ENCODE peak calls at places on chromosomes 13 and 19, in five cellular contexts. E is transverse colon, G is fibroblast of the aortic adventitia, X is IMR-90, C is PC-3. S is an unnamed sample.

GRCh38 chr19:35357867-35358573 is at the start of gene FFAR3:
- DNase-seq in E (no peak), G (peak), X (peak), C (no peak), S (no peak)

GRCh38 chr13:83453723-83454122 is 428.6 kb downstream of the SLITRK1 start:
- DNase-seq in E (no peak), G (no peak), X (no peak), C (no peak), S (no peak)

GRCh38 chr19:14118165-14119051 is 846 bp upstream of the PRKACA start:
- DNase-seq in E (peak), G (peak), X (peak), C (no peak), S (peak)

GRCh38 chr13:25232937-25233515 is 54.3 kb downstream of the MTMR6 start:
- DNase-seq in E (no peak), G (peak), X (peak), C (peak), S (peak)

GRCh38 chr19:8366961-8367326 is 3.0 kb downstream of the ANGPTL4 start:
- DNase-seq in E (peak), G (peak), X (no peak), C (no peak), S (no peak)

GRCh38 chr13:58081301-58081820 is 449.8 kb downstream of the PCDH17 start:
- DNase-seq in E (no peak), G (no peak), X (no peak), C (no peak), S (no peak)

GRCh38 chr13:110334256-110334655 is 27.2 kb downstream of the COL4A2 start:
- DNase-seq in E (no peak), G (no peak), X (peak), C (no peak), S (peak)

GRCh38 chr19:33177417-33177976 is 16.6 kb upstream of the LRP3 start:
- DNase-seq in E (no peak), G (no peak), X (no peak), C (peak), S (no peak)

GRCh38 chr13:98706446-98707110 is 45.9 kb downstream of the SLC15A1 start:
- DNase-seq in E (no peak), G (peak), X (peak), C (peak), S (peak)

DNA sequence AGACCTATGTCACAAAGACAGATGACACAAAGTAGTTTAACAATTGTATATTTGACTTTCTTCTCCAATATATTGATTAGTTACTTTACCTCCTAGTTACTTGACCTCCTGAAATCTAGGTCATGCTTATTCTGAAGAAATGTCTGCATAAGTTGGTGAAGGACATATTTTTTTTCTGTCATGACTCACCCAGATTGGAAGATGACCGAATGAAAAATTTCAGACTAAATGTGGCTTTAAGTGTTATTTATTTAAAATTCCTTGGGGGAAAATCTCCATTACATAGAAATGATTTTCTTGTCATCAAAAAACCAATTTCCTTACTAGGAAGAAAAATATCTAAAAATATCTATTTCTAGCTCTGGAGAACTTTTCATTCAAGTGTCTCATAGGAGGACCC is 217.1 kb downstream of the POSTN start:
- DNase-seq in E (no peak), G (no peak), X (no peak), C (no peak), S (no peak)
- TF ChIP-seq CTCF in E (no peak), G (no peak), X (no peak), C (no peak), S (no peak)

GRCh38 chr19:47123406-47123805 is 7.2 kb upstream of the SAE1 start:
- DNase-seq in E (no peak), G (no peak), X (no peak), C (no peak), S (no peak)

GRCh38 chr19:47129579-47129978 is 1.1 kb upstream of the SAE1 start:
- DNase-seq in E (no peak), G (no peak), X (no peak), C (no peak), S (no peak)

GRCh38 chr19:47125669-47125938 is 5.0 kb upstream of the SAE1 start:
- DNase-seq in E (no peak), G (no peak), X (no peak), C (no peak), S (no peak)

GRCh38 chr19:47122359-47123335 is 8.0 kb upstream of the SAE1 start:
- DNase-seq in E (no peak), G (peak), X (peak), C (peak), S (peak)

DNA sequence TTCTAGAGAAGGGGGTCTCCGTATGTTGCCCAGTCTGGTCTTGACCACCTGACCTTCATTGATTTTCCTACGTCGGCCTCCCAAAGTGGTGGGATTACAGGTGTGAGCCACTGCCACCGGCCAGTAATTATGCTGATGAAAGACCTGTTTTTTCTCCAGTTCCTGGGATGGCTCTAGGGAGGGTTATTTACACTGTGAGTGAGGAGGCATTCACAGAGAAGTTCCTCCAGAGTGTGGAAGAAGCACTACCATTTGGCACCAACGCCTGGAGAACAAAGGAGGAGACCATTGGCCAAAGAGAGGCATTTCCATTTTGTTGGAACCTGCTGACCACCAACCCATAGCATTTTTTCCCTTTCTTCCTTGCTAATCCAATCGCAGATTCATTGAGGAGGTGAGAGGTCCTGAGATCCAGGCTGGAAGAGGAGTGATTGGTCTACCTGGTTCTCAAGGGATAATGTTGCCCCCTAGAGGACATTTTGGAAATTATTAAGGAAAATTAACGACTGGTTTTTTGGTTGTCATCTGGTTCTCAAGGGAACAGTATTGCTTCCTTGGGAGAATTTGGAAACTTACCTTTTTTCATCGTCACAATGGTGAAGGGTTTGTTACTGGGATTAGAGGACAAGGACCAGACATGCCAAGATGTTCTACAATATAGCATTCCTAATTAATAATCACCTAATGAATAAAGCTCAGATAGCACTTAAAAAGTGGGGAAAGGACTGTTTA is 5.5 kb upstream of the SAE1 start:
- DNase-seq in E (no peak), G (peak), X (peak), C (peak), S (peak)
- H3K4me3 ChIP-seq in E (no peak), G (no peak), X (no peak), C (no peak), S (no peak)

GRCh38 chr19:41411094-41411493 is 13.5 kb downstream of the BCKDHA start:
- DNase-seq in E (no peak), G (no peak), X (no peak), C (no peak), S (no peak)

GRCh38 chr19:41413947-41414346 is 13.2 kb downstream of the B3GNT8 start:
- DNase-seq in E (no peak), G (no peak), X (no peak), C (no peak), S (no peak)

GRCh38 chr19:41411682-41412265 is 14.2 kb downstream of the BCKDHA start:
- DNase-seq in E (no peak), G (no peak), X (no peak), C (no peak), S (peak)

GRCh38 chr19:41415154-41415571 is 12.0 kb downstream of the B3GNT8 start:
- DNase-seq in E (no peak), G (no peak), X (no peak), C (no peak), S (no peak)

GRCh38 chr19:41412953-41413352 is 14.2 kb downstream of the B3GNT8 start:
- DNase-seq in E (no peak), G (no peak), X (no peak), C (no peak), S (no peak)
- TF ChIP-seq CTCF in E (no peak), G (no peak), X (no peak), C (no peak), S (no peak)

GRCh38 chr19:4406626-4407025 is 4.2 kb downstream of the CHAF1A start:
- DNase-seq in E (no peak), G (no peak), X (no peak), C (no peak), S (no peak)

GRCh38 chr19:4405977-4406376 is 3.5 kb downstream of the CHAF1A start:
- DNase-seq in E (no peak), G (no peak), X (no peak), C (no peak), S (no peak)

GRCh38 chr19:4414144-4414799 is 11.8 kb downstream of the CHAF1A start:
- DNase-seq in E (no peak), G (peak), X (peak), C (peak), S (peak)

GRCh38 chr19:4413588-4413987 is 11.1 kb downstream of the CHAF1A start:
- DNase-seq in E (no peak), G (no peak), X (no peak), C (no peak), S (no peak)

GRCh38 chr19:4409123-4409933 is 6.9 kb downstream of the CHAF1A start:
- DNase-seq in E (no peak), G (no peak), X (no peak), C (no peak), S (no peak)
- H3K4me3 ChIP-seq in E (no peak), G (no peak), X (no peak), C (no peak), S (no peak)

DNA sequence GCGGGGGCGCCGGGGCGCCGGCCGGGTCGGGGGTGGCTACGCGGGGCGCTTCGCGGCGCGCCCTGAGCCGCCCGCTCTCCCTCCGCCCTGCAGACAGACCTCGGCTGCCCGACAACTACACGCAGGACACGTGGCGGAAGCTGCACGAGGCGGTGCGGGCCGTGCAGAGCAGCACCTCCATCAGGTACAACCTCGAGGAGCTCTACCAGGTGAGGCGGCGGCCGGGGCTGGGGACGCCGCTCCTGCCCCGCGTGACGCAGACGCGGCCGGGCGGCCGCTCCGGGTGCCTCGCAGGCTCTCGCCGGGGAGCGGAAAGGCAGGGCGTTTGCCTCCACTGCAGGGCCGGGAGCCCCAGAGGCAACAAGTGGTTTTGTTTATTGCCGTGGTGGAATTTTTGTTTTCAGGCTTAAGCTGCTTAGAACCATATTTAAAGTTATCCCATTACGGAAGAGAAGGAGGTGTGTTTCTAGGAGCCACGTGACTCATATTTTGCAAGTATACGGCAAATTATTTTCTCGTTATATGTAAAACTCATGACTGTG is 538 bp downstream of the CUL4A start:
- DNase-seq in E (peak), G (peak), X (peak), C (peak), S (peak)
- TF ChIP-seq CTCF in E (peak), G (no peak), X (no peak), C (no peak), S (no peak)

DNA sequence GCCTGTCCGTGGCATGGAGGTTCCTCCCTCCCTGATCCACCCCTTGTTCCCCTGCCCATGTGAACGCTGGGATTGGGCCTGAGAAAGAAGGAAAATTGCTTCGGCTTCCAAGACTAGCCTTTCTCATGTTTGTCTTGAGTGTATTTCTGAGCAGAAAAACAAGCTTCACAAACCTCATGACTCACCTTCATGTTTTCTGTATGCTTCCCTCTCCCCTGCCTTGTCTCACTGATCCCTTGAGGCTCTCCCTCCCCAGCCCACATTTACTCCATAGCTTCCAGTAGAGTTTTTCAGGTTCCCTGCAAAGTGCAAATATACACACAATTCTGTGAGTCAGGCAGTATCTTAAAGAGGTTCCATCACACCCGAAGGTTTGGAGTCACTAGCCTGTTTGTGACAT is 572.4 kb downstream of the UQCRFS1 start:
- DNase-seq in E (no peak), G (no peak), X (no peak), C (no peak), S (peak)
- H3K4me3 ChIP-seq in E (no peak), G (no peak), X (no peak), C (no peak), S (no peak)

DNA sequence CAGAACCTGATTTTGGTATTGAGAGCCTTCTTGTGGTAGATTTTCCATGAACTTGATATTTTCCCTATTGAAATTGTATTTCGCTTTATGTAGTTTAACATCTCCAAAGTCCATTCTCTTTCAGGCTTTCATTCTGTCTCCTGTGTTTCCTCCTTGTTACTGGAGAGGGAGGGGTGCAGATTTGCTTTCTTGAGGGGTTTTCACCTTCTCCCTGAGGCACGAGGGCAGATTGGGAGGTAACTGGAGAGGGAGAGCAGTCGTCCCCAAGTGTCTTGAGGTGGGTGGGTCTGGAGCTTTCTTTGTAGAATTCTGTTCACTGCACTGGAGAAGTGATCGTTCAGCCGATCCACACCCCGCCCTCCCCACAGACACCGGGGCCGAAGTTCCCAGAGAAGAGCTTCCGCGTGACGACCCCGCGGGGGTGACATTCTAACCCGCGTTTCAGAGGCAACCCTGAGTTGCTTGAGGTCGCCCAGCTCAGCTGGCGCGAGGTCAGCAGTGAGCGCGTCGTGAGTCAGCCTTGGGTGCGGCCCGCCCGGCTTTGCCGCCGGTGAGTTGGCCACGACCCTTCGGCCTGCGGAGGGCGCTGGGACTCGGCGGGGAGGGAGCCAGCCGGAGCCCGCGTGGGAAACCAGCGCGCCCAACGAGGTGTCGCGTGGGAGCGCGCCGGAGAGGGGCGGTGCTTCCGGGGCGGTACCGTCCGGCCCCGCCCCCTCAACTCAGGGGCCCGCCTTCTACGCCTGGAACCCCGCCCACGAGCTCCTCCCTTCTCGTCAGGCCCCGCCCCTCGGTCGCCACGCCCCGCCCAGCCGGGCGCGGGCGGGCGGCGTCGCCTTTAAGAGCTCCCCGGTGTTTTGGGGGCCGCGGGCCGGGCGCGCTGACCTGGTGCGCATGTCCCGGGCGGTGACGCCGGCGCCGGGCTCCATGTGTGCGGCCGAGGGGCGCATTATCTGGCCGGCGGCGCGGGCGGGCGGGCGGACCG is at the start of gene GATAD2A:
- DNase-seq in E (peak), G (peak), X (peak), C (peak), S (peak)
- TF ChIP-seq CTCF in E (peak), G (peak), X (peak), C (peak), S (no peak)